ENCODE peak calls at places on chromosomes 6 and 20, in nine cellular contexts. One of them, this sample, is unnamed.

GRCh38 chr20:6142348-6142993 is 19.6 kb upstream of the FERMT1 start:
- DNase-seq in upper lobe of left lung: no peak
- DNase-seq in prostate gland: peak; percentile 63
- DNase-seq in transverse colon: peak; percentile 52
- DNase-seq in ovary: peak; percentile 43
- DNase-seq in tibial nerve: no peak
- DNase-seq in IMR-90: peak; percentile 65
- DNase-seq in heart left ventricle: no peak
- DNase-seq in endothelial cell of umbilical vein: peak; percentile 64
- DNase-seq in this sample: peak; percentile 46

GRCh38 chr20:51394706-51395105 is 147.8 kb downstream of the NFATC2 start:
- DNase-seq in upper lobe of left lung: no peak
- DNase-seq in prostate gland: no peak
- DNase-seq in transverse colon: no peak
- DNase-seq in ovary: no peak
- DNase-seq in tibial nerve: no peak
- DNase-seq in IMR-90: no peak
- DNase-seq in heart left ventricle: no peak
- DNase-seq in endothelial cell of umbilical vein: no peak
- DNase-seq in this sample: no peak

GRCh38 chr20:23435675-23436539 is 3.6 kb upstream of the CSTL1 start:
- DNase-seq in upper lobe of left lung: peak; percentile 23
- DNase-seq in prostate gland: peak; percentile 58
- DNase-seq in transverse colon: peak; percentile 66
- DNase-seq in ovary: no peak
- DNase-seq in tibial nerve: no peak
- DNase-seq in IMR-90: no peak
- DNase-seq in heart left ventricle: no peak
- DNase-seq in endothelial cell of umbilical vein: no peak
- DNase-seq in this sample: peak; percentile 89

GRCh38 chr6:5248302-5249098 is 12.2 kb downstream of the LYRM4 start:
- DNase-seq in upper lobe of left lung: no peak
- DNase-seq in prostate gland: no peak
- DNase-seq in transverse colon: no peak
- DNase-seq in ovary: no peak
- DNase-seq in tibial nerve: no peak
- DNase-seq in IMR-90: no peak
- DNase-seq in heart left ventricle: no peak
- DNase-seq in endothelial cell of umbilical vein: no peak
- DNase-seq in this sample: no peak

GRCh38 chr20:44433751-44434538 is 41.7 kb upstream of the TTPAL start:
- DNase-seq in upper lobe of left lung: no peak
- DNase-seq in prostate gland: no peak
- DNase-seq in transverse colon: peak; percentile 81
- DNase-seq in ovary: no peak
- DNase-seq in tibial nerve: no peak
- DNase-seq in IMR-90: no peak
- DNase-seq in heart left ventricle: no peak
- DNase-seq in endothelial cell of umbilical vein: no peak
- DNase-seq in this sample: no peak

GRCh38 chr6:164069352-164070022 is 655.0 kb downstream of the QKI start:
- DNase-seq in upper lobe of left lung: peak; percentile 75
- DNase-seq in prostate gland: no peak
- DNase-seq in transverse colon: no peak
- DNase-seq in ovary: peak; percentile 40
- DNase-seq in tibial nerve: no peak
- DNase-seq in IMR-90: no peak
- DNase-seq in heart left ventricle: peak; percentile 81
- DNase-seq in endothelial cell of umbilical vein: peak; percentile 64
- DNase-seq in this sample: no peak

GRCh38 chr6:119348308-119349040 is 1.1 kb downstream of the MAN1A1 start:
- DNase-seq in upper lobe of left lung: peak; percentile 87
- DNase-seq in prostate gland: no peak
- DNase-seq in transverse colon: peak; percentile 48
- DNase-seq in ovary: peak; percentile 40
- DNase-seq in tibial nerve: no peak
- DNase-seq in IMR-90: peak; percentile 29
- DNase-seq in heart left ventricle: peak; percentile 36
- DNase-seq in endothelial cell of umbilical vein: peak; percentile 30
- DNase-seq in this sample: peak; percentile 26

GRCh38 chr6:89278956-89279355 is 36.1 kb downstream of the GABRR2 start:
- DNase-seq in upper lobe of left lung: peak; percentile 17
- DNase-seq in prostate gland: no peak
- DNase-seq in transverse colon: no peak
- DNase-seq in ovary: no peak
- DNase-seq in tibial nerve: no peak
- DNase-seq in IMR-90: no peak
- DNase-seq in heart left ventricle: no peak
- DNase-seq in endothelial cell of umbilical vein: no peak
- DNase-seq in this sample: no peak

GRCh38 chr6:20741490-20741889 is 207.2 kb downstream of the CDKAL1 start:
- DNase-seq in upper lobe of left lung: no peak
- DNase-seq in prostate gland: no peak
- DNase-seq in transverse colon: no peak
- DNase-seq in ovary: no peak
- DNase-seq in tibial nerve: no peak
- DNase-seq in IMR-90: no peak
- DNase-seq in heart left ventricle: no peak
- DNase-seq in endothelial cell of umbilical vein: no peak
- DNase-seq in this sample: no peak

GRCh38 chr6:82818727-82819126 is 246.9 kb downstream of the UBE3D start:
- DNase-seq in upper lobe of left lung: no peak
- DNase-seq in prostate gland: no peak
- DNase-seq in transverse colon: no peak
- DNase-seq in ovary: no peak
- DNase-seq in tibial nerve: no peak
- DNase-seq in IMR-90: peak; percentile 70
- DNase-seq in heart left ventricle: no peak
- DNase-seq in endothelial cell of umbilical vein: no peak
- DNase-seq in this sample: no peak

GRCh38 chr20:5786930-5787826 is 37.0 kb downstream of the SHLD1 start:
- DNase-seq in upper lobe of left lung: no peak
- DNase-seq in prostate gland: peak; percentile 22
- DNase-seq in transverse colon: no peak
- DNase-seq in ovary: peak; percentile 51
- DNase-seq in tibial nerve: no peak
- DNase-seq in IMR-90: peak; percentile 64
- DNase-seq in heart left ventricle: peak; percentile 18
- DNase-seq in endothelial cell of umbilical vein: peak; percentile 76
- DNase-seq in this sample: no peak

GRCh38 chr6:105107207-105107606 is 72.6 kb downstream of the POPDC3 start:
- DNase-seq in upper lobe of left lung: no peak
- DNase-seq in prostate gland: no peak
- DNase-seq in transverse colon: no peak
- DNase-seq in ovary: no peak
- DNase-seq in tibial nerve: no peak
- DNase-seq in IMR-90: no peak
- DNase-seq in heart left ventricle: no peak
- DNase-seq in endothelial cell of umbilical vein: no peak
- DNase-seq in this sample: no peak

GRCh38 chr6:5998741-5999687 is 7.7 kb downstream of the NRN1 start:
- DNase-seq in upper lobe of left lung: peak; percentile 83
- DNase-seq in prostate gland: no peak
- DNase-seq in transverse colon: no peak
- DNase-seq in ovary: no peak
- DNase-seq in tibial nerve: no peak
- DNase-seq in IMR-90: no peak
- DNase-seq in heart left ventricle: peak; percentile 55
- DNase-seq in endothelial cell of umbilical vein: no peak
- DNase-seq in this sample: no peak

GRCh38 chr6:121748376-121748775 is 312.9 kb downstream of the GJA1 start:
- DNase-seq in upper lobe of left lung: no peak
- DNase-seq in prostate gland: no peak
- DNase-seq in transverse colon: no peak
- DNase-seq in ovary: no peak
- DNase-seq in tibial nerve: no peak
- DNase-seq in IMR-90: peak; percentile 64
- DNase-seq in heart left ventricle: no peak
- DNase-seq in endothelial cell of umbilical vein: no peak
- DNase-seq in this sample: no peak
- TF ChIP-seq POLR2A in upper lobe of left lung: no peak
- TF ChIP-seq POLR2A in prostate gland: no peak
- TF ChIP-seq POLR2A in transverse colon: no peak
- TF ChIP-seq POLR2A in ovary: no peak
- TF ChIP-seq POLR2A in tibial nerve: no peak
- TF ChIP-seq POLR2A in IMR-90: no peak
- TF ChIP-seq POLR2A in heart left ventricle: no peak
- TF ChIP-seq POLR2A in endothelial cell of umbilical vein: no peak
- TF ChIP-seq POLR2A in this sample: no peak

DNA sequence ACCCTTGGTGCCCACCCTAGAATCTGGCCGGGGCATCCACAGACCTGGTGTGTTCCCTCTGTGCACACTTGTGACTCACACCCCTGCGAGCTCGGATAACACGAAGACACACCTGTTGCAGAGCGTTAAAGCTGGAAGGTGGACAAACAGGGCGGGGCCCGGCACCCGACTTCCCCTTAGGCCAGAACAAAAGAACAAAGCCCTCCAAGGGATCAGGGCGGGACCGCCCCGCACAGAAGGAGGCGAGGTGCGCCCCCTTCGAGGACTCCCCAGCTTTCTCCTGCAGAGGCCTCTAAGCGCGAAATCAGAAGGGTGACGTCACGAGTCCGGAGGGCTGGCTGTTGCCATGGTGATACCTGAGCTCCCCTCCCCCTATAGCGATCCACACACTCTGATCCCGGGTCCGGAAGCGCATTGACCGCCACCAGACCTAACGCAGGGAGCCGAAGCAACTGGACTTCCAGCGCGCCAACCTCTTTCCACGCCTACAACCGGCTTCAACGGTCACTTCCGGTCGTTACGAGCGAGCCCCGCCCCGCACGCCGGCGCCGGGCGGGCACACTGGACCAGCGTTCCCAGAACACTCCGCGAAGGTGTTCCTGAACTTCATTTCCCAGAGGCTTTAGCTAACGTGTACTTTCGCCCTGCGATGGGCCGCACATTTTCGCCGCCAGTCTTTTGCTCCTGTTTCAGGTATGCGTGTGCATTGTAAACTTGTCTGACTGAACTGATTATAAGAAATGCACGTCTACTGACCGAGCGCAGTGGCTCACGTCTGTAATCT is at the start of gene ZNF184:
- DNase-seq in upper lobe of left lung: peak; percentile 99
- DNase-seq in prostate gland: peak; percentile 96
- DNase-seq in transverse colon: peak; percentile 97
- DNase-seq in ovary: peak; percentile 95
- DNase-seq in tibial nerve: peak; percentile 88
- DNase-seq in IMR-90: peak; percentile 98
- DNase-seq in heart left ventricle: peak; percentile 96
- DNase-seq in endothelial cell of umbilical vein: peak; percentile 98
- DNase-seq in this sample: peak; percentile 96
- TF ChIP-seq POLR2A in upper lobe of left lung: peak; percentile 72
- TF ChIP-seq POLR2A in prostate gland: peak; percentile 70
- TF ChIP-seq POLR2A in transverse colon: peak; percentile 80
- TF ChIP-seq POLR2A in ovary: peak; percentile 68
- TF ChIP-seq POLR2A in tibial nerve: peak; percentile 82
- TF ChIP-seq POLR2A in IMR-90: peak; percentile 82
- TF ChIP-seq POLR2A in heart left ventricle: no peak
- TF ChIP-seq POLR2A in endothelial cell of umbilical vein: peak; percentile 84
- TF ChIP-seq POLR2A in this sample: peak; percentile 54

DNA sequence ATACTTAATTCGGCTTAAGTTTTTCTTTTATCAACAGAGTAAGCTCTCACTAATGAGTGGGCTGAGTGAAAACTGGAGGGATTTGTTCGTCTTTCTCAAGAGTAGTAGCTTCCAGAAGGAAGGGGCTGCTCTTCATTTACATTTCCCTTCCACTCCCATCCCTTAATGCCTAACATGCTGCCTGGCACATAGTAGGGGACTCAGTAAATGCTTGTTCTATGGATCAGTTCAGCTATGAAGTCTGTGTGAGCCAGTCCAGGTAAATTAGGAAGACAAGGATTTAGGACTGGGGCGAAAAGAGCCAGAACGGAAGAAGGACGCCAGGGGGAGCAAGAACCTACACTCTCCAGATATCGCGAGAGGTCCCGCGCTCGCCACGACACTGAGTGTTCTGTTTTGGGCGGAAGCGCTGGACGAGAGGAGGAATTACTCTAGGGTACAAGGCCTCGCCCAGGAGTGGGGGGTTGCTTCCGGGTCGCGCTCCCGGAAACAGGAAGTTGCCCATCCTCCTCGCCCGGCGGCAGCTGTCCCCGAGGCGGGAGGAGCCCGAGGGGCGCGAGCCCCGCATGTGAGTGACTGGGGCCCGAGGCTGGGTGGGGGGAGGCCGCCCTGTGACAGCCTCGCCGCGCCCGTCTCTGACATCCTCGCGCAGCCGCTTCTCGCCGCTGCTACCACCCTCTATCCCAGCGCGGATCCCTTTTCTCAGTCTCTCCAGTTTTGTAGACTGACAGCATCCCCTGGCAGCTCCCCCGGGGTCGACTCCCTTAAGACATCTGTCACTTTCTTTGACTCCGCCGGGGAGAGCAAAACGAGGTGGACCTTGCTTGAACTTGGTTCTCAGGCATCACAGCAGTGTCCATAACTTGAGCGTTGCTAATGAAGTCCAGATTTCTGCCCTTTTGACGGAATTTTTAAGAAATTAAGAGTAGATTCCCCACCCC is at the start of gene C6orf89:
- DNase-seq in upper lobe of left lung: peak; percentile 95
- DNase-seq in prostate gland: peak; percentile 97
- DNase-seq in transverse colon: peak; percentile 98
- DNase-seq in ovary: peak; percentile 98
- DNase-seq in tibial nerve: peak; percentile 98
- DNase-seq in IMR-90: peak; percentile 96
- DNase-seq in heart left ventricle: peak; percentile 98
- DNase-seq in endothelial cell of umbilical vein: peak; percentile 96
- DNase-seq in this sample: peak; percentile 98
- TF ChIP-seq POLR2A in upper lobe of left lung: peak; percentile 64
- TF ChIP-seq POLR2A in prostate gland: peak; percentile 53
- TF ChIP-seq POLR2A in transverse colon: peak; percentile 79
- TF ChIP-seq POLR2A in ovary: peak; percentile 83
- TF ChIP-seq POLR2A in tibial nerve: peak; percentile 78
- TF ChIP-seq POLR2A in IMR-90: peak; percentile 56
- TF ChIP-seq POLR2A in heart left ventricle: no peak
- TF ChIP-seq POLR2A in endothelial cell of umbilical vein: peak; percentile 89
- TF ChIP-seq POLR2A in this sample: no peak

DNA sequence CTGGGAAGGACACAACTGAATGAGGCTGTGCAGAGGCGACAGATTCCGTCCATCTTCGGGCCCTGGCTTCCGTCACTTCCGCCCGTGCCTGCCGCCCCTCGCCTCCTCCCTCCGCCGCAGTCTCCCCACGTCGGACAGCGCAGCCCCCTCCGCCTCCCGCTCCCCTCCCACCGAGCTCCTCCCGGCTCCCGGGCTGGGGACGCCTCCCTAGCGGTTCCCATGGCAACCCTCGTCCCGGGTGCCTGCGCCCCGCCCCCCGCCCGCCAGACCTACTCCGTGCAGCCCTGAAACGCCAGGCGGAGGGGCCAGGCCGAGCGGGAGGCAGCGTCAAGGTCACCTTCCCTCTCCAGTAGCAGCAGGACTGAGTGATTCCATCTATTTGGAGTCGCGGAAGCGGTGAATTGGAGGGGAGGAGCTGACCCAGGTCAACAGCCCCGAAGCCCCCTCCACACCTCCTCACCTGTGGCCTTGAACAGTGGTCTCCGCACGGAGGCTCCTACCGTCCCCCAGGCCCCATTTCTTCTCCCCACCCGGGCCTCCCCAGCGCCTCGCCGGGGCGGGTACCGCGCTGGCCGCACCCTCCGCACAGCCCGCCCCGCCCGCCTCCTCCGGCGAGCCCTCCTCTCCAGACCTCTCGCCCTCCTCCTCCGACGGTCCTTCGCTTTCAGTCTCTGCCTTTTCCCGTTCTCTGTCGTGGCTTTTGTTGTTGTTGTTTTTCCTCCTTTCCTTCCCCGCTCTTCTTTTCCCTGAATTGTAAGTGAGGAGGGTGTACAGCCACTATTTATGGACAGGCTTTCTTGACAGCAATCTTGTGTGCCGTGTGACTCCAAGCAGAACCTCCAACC is 951 bp downstream of the NRSN2 start:
- DNase-seq in upper lobe of left lung: peak; percentile 95
- DNase-seq in prostate gland: peak; percentile 88
- DNase-seq in transverse colon: peak; percentile 90
- DNase-seq in ovary: peak; percentile 97
- DNase-seq in tibial nerve: peak; percentile 79
- DNase-seq in IMR-90: peak; percentile 90
- DNase-seq in heart left ventricle: peak; percentile 93
- DNase-seq in endothelial cell of umbilical vein: peak; percentile 89
- DNase-seq in this sample: peak; percentile 85
- TF ChIP-seq POLR2A in upper lobe of left lung: peak; percentile 49
- TF ChIP-seq POLR2A in prostate gland: peak; percentile 53
- TF ChIP-seq POLR2A in transverse colon: peak; percentile 67
- TF ChIP-seq POLR2A in ovary: peak; percentile 68
- TF ChIP-seq POLR2A in tibial nerve: peak; percentile 54
- TF ChIP-seq POLR2A in IMR-90: peak; percentile 9
- TF ChIP-seq POLR2A in heart left ventricle: no peak
- TF ChIP-seq POLR2A in endothelial cell of umbilical vein: peak; percentile 75
- TF ChIP-seq POLR2A in this sample: peak; percentile 31